ENCODE peak calls at places on chromosomes 4 and X, in seven cellular contexts. Z is mesendoderm, S is H1, L is IMR-90, W is H9, M is mesenchymal stem cell, O is trophoblast cell. J is an unnamed sample.

GRCh38 chr4:25051534-25051933 is 20.8 kb upstream of the LGI2 start:
- DNase-seq in Z (no peak), S (no peak), L (no peak), W (no peak), M (peak; percentile 6), O (no peak), J (no peak)

GRCh38 chrX:41522071-41522470 is 74.9 kb downstream of the NYX start:
- DNase-seq in Z (peak; percentile 8), S (no peak), L (no peak), W (no peak), M (no peak), O (no peak), J (no peak)

GRCh38 chr4:14877246-14878220 is 124.7 kb upstream of the CPEB2 start:
- DNase-seq in Z (no peak), S (no peak), L (no peak), W (no peak), M (no peak), O (no peak), J (no peak)

GRCh38 chr4:169079942-169080827 is 70.1 kb upstream of the CBR4 start:
- DNase-seq in Z (no peak), S (no peak), L (peak; percentile 77), W (no peak), M (peak; percentile 70), O (peak; percentile 46), J (no peak)

GRCh38 chr4:74932832-74933561 is at the start of gene PARM1:
- DNase-seq in Z (peak; percentile 91), S (peak; percentile 73), L (peak; percentile 61), W (peak; percentile 94), M (peak; percentile 88), O (peak; percentile 83), J (peak; percentile 83)

GRCh38 chr4:35966558-35966957 is 277.8 kb downstream of the ARAP2 start:
- DNase-seq in Z (no peak), S (no peak), L (no peak), W (no peak), M (peak; percentile 45), O (no peak), J (no peak)

GRCh38 chr4:24115101-24115500 is 225.3 kb upstream of the PPARGC1A start:
- DNase-seq in Z (no peak), S (no peak), L (no peak), W (no peak), M (no peak), O (no peak), J (no peak)

GRCh38 chr4:80365928-80366327 is 30.4 kb downstream of the CFAP299 start:
- DNase-seq in Z (peak; percentile 63), S (no peak), L (peak; percentile 76), W (peak; percentile 62), M (peak; percentile 59), O (peak; percentile 77), J (peak; percentile 21)

GRCh38 chr4:184170996-184171395 is 46.7 kb downstream of the ENPP6 start:
- DNase-seq in Z (peak; percentile 77), S (no peak), L (peak; percentile 82), W (peak; percentile 80), M (peak; percentile 31), O (peak; percentile 50), J (no peak)

GRCh38 chr4:6028168-6028567 is 9.9 kb upstream of the C4orf50 start:
- DNase-seq in Z (no peak), S (no peak), L (no peak), W (no peak), M (no peak), O (no peak), J (no peak)

GRCh38 chr4:2958446-2958845 is 4.8 kb downstream of the NOP14 start:
- DNase-seq in Z (peak; percentile 78), S (no peak), L (peak; percentile 47), W (no peak), M (peak; percentile 76), O (peak; percentile 54), J (no peak)

GRCh38 chr4:122874194-122874593 is 47.6 kb downstream of the FGF2 start:
- DNase-seq in Z (peak; percentile 59), S (no peak), L (peak; percentile 90), W (no peak), M (peak; percentile 77), O (peak; percentile 86), J (no peak)

GRCh38 chr4:71270901-71271300 is 67.9 kb upstream of the SLC4A4 start:
- DNase-seq in Z (peak; percentile 51), S (no peak), L (peak; percentile 45), W (peak; percentile 38), M (peak; percentile 39), O (peak; percentile 58), J (peak; percentile 14)

GRCh38 chr4:108029731-108030130 is 40.0 kb downstream of the HADH start:
- DNase-seq in Z (no peak), S (no peak), L (peak; percentile 59), W (no peak), M (peak; percentile 40), O (no peak), J (no peak)

GRCh38 chrX:26352891-26353430 is 137.0 kb downstream of the MAGEB5 start:
- DNase-seq in Z (peak; percentile 56), S (no peak), L (no peak), W (no peak), M (no peak), O (no peak), J (no peak)

GRCh38 chr4:152594981-152595916 is 59.4 kb upstream of the FBXW7 start:
- DNase-seq in Z (no peak), S (no peak), L (no peak), W (no peak), M (no peak), O (no peak), J (no peak)

GRCh38 chrX:153620576-153620975 is 21.6 kb upstream of the CCNQ start:
- DNase-seq in Z (no peak), S (no peak), L (no peak), W (no peak), M (no peak), O (no peak), J (no peak)

GRCh38 chrX:110082156-110082555 is 79.2 kb downstream of the TMEM164 start:
- DNase-seq in Z (no peak), S (no peak), L (peak; percentile 93), W (no peak), M (peak; percentile 81), O (no peak), J (no peak)

GRCh38 chr4:96228463-96228862 is 388.6 kb downstream of the PDHA2 start:
- DNase-seq in Z (peak; percentile 35), S (no peak), L (no peak), W (no peak), M (no peak), O (peak; percentile 58), J (no peak)

GRCh38 chrX:138128025-138128671 is 562.2 kb downstream of the ZIC3 start:
- DNase-seq in Z (peak; percentile 58), S (no peak), L (peak; percentile 11), W (peak; percentile 32), M (peak; percentile 0), O (peak; percentile 67), J (peak; percentile 38)

GRCh38 chr4:176949022-176949421 is 156.3 kb upstream of the VEGFC start:
- DNase-seq in Z (no peak), S (no peak), L (peak; percentile 94), W (no peak), M (peak; percentile 45), O (no peak), J (no peak)

GRCh38 chr4:185592845-185593488 is 57.7 kb upstream of the PDLIM3 start:
- DNase-seq in Z (peak; percentile 53), S (no peak), L (no peak), W (no peak), M (peak; percentile 39), O (peak; percentile 43), J (no peak)

GRCh38 chr4:71713611-71714203 is 70.2 kb downstream of the GC start:
- DNase-seq in Z (peak; percentile 40), S (no peak), L (peak; percentile 77), W (no peak), M (peak; percentile 63), O (peak; percentile 72), J (no peak)

GRCh38 chr4:63693321-63693720 is 715.9 kb downstream of the TECRL start:
- DNase-seq in Z (no peak), S (no peak), L (no peak), W (no peak), M (no peak), O (no peak), J (no peak)

GRCh38 chr4:35939746-35940145 is 304.6 kb downstream of the ARAP2 start:
- DNase-seq in Z (no peak), S (no peak), L (no peak), W (no peak), M (no peak), O (no peak), J (no peak)

GRCh38 chr4:73721901-73722300 is 18.5 kb upstream of the CXCL8 start:
- DNase-seq in Z (no peak), S (no peak), L (peak; percentile 33), W (no peak), M (no peak), O (no peak), J (no peak)

GRCh38 chr4:128590773-128591172 is 218.7 kb upstream of the JADE1 start:
- DNase-seq in Z (no peak), S (no peak), L (peak; percentile 37), W (no peak), M (no peak), O (no peak), J (no peak)

GRCh38 chrX:25004040-25004439 is 11.7 kb downstream of the ARX start:
- DNase-seq in Z (no peak), S (no peak), L (no peak), W (no peak), M (no peak), O (peak; percentile 18), J (no peak)
- H3K4ac ChIP-seq in Z (no peak overlapping the region), S (no peak overlapping the region), L (no peak overlapping the region), W (no peak overlapping the region), M (no peak overlapping the region), O (no peak overlapping the region), J (no peak overlapping the region)

GRCh38 chrX:48357681-48358080 is 1.2 kb upstream of the SSX3 start:
- DNase-seq in Z (no peak), S (no peak), L (no peak), W (no peak), M (no peak), O (no peak), J (no peak)
- H3K23ac ChIP-seq in Z (no peak overlapping the region), S (no peak overlapping the region), L (no peak overlapping the region), W (no peak overlapping the region), M (no peak overlapping the region), O (no peak overlapping the region), J (no peak overlapping the region)

GRCh38 chr4:848803-849477 is 23.0 kb upstream of the CPLX1 start:
- DNase-seq in Z (no peak), S (no peak), L (no peak), W (no peak), M (no peak), O (no peak), J (no peak)
- H3K4ac ChIP-seq in Z (no peak overlapping the region), S (no peak overlapping the region), L (no peak overlapping the region), W (no peak overlapping the region), M (no peak overlapping the region), O (no peak overlapping the region), J (no peak overlapping the region)

DNA sequence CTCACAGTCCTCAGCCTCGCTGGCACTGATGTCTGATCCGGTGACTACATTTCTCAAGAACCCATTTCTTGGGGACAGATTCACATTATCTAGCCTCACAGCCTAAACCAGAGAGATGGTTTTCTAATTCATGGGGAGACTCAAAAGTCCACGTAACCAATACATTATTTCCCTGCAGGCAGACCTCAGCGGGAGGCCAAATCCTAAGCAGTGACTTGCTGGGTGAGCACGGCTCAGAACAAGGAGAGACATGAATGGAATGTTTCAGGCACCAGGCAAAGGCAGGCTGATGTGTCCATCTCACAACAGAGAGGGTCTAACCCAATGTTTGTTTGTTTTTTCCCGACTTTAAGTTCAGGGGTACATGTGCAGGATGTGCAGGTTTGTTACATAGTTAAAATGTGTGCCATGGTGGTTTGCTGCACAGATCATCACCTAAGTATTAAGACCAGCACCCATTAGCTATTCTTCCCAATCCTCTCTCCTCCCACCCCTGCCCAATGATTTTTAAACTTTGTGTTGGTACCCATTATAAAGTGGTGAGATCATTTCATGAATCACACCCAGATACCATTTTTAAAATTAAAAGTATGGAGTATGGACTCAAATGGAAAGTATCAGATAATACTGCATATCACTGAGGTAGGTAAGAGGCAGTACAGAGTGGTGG is 53.3 kb downstream of the SCD5 start:
- DNase-seq in Z (peak; percentile 74), S (no peak), L (peak; percentile 77), W (no peak), M (peak; percentile 33), O (peak; percentile 97), J (peak; percentile 14)
- H3K23ac ChIP-seq in Z (no peak overlapping the region), S (no peak overlapping the region), L (peak overlapping the region; percentile 32), W (no peak overlapping the region), M (no peak overlapping the region), O (no peak overlapping the region), J (no peak overlapping the region)

J was measured in neuronal stem cell.